ENCODE peak calls at places on chromosomes 13 and 19, in four cellular contexts. B is HepG2, N is WTC11, D is K562. X is an unnamed sample.

GRCh38 chr13:24882665-24883064 is 118.7 kb downstream of the RNF17 start:
- DNase-seq in D (no peak), N (no peak), B (no peak), X (no peak)

GRCh38 chr13:90943961-90944360 is 403.5 kb upstream of the MIR17HG start:
- DNase-seq in N (no peak), B (no peak), D (no peak), X (no peak)

GRCh38 chr13:48009298-48009697 is 8.2 kb upstream of the SUCLA2 start:
- DNase-seq in N (no peak), D (no peak), B (peak; percentile 44), X (no peak)

GRCh38 chr19:11581740-11582139 is 4.3 kb upstream of the ACP5 start:
- DNase-seq in D (peak; percentile 36), N (no peak), B (no peak), X (no peak)

GRCh38 chr19:14654786-14655185 is 19.9 kb downstream of the ADGRE3 start:
- DNase-seq in D (no peak), N (no peak), B (no peak), X (no peak)

GRCh38 chr13:97028441-97029299 is 34.4 kb upstream of the OXGR1 start:
- DNase-seq in D (peak; percentile 41), B (peak; percentile 9), N (peak; percentile 58), X (peak; percentile 61)

GRCh38 chr13:112719016-112719415 is 29.2 kb downstream of the ATP11A start:
- DNase-seq in D (no peak), B (no peak), N (no peak), X (no peak)

GRCh38 chr13:44976949-44977583 is 12.2 kb downstream of the NUFIP1 start:
- DNase-seq in D (no peak), B (no peak), N (no peak), X (no peak)

GRCh38 chr13:63005625-63006024 is 1590.0 kb upstream of the PCDH20 start:
- DNase-seq in B (no peak), D (no peak), N (no peak), X (no peak)

GRCh38 chr19:10808937-10809655 is 26.9 kb downstream of the TMED1 start:
- DNase-seq in N (no peak), B (no peak), D (peak; percentile 43), X (no peak)

GRCh38 chr19:792361-792885 is 4.8 kb upstream of the PTBP1 start:
- DNase-seq in D (no peak), N (no peak), B (no peak), X (no peak)

GRCh38 chr19:3154957-3155736 is 19.3 kb downstream of the GNA15 start:
- DNase-seq in B (peak; percentile 50), N (no peak), D (peak; percentile 92), X (no peak)

GRCh38 chr13:46796515-46797467 is at the start of gene ESD:
- DNase-seq in D (peak; percentile 89), N (peak; percentile 92), B (peak; percentile 90), X (peak; percentile 92)

GRCh38 chr13:49620170-49620621 is 8.1 kb upstream of the ARL11 start:
- DNase-seq in D (no peak), B (no peak), N (no peak), X (no peak)
- TF ChIP-seq ELF4 in D (no peak), B (no peak), N (no peak), X (no peak)

GRCh38 chr13:81089758-81090157 is 748.8 kb upstream of the SPRY2 start:
- DNase-seq in D (no peak), B (no peak), N (no peak), X (no peak)
- TF ChIP-seq ELF4 in D (no peak), B (no peak), N (no peak), X (no peak)

GRCh38 chr19:18364826-18365528 is 21.0 kb upstream of the GDF15 start:
- DNase-seq in N (peak; percentile 38), D (peak; percentile 86), B (peak; percentile 97), X (peak; percentile 48)
- TF ChIP-seq ELF4 in N (no peak), D (peak; percentile 88), B (peak; percentile 49), X (no peak)

DNA sequence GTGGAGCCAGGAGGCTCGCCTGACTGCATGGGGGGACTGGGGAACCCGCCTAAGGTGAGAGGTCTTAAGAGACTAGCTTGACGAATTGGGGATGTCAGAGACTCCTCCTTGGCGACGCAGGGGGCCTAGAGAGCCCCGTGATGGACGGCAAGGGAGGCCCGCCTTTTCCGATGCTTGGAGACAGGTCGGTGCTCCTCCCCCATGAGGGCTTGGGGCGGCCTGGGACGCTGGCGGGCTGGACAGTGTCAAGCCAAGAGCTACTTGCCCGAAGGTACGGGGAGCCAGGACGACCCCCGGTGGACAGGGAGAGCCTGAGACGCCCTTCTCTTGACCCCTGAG is 636 bp downstream of the SDHAF1 start:
- DNase-seq in B (peak; percentile 27), N (peak; percentile 76), D (peak; percentile 80), X (peak; percentile 53)
- TF ChIP-seq ELF4 in B (no peak), N (no peak), D (no peak), X (no peak)

X was measured in HEK293T.